ENCODE peak calls at places on chromosomes 11 and 22, in five cellular contexts. R, D, W, Q and B are unnamed samples.

GRCh38 chr22:50361222-50361621 is 18.1 kb downstream of the PPP6R2 start:
- DNase-seq in Q (no peak), D (no peak), R (no peak), W (no peak), B (no peak)

GRCh38 chr11:13338437-13339069 is 61.0 kb downstream of the BMAL1 start:
- DNase-seq in Q (peak), W (no peak), D (no peak), R (no peak), B (no peak)

GRCh38 chr11:88482871-88483301 is 145.3 kb upstream of the CTSC start:
- DNase-seq in D (peak), R (no peak), Q (peak), W (no peak), B (no peak)

GRCh38 chr11:73570415-73571114 is 27.3 kb downstream of the FAM168A start:
- DNase-seq in Q (peak), W (no peak), D (no peak), R (no peak), B (no peak)

GRCh38 chr22:50738649-50739227 is 734 bp downstream of the ACR start:
- DNase-seq in W (no peak), D (no peak), R (peak), Q (no peak), B (no peak)

GRCh38 chr11:31233425-31233824 is 136.1 kb downstream of the DCDC1 start:
- DNase-seq in W (no peak), Q (no peak), D (no peak), R (no peak), B (no peak)

GRCh38 chr11:60905551-60906113 is 753 bp downstream of the PRPF19 start:
- DNase-seq in D (no peak), R (no peak), W (no peak), Q (peak), B (no peak)

GRCh38 chr11:69039501-69039900 is 9.2 kb upstream of the TPCN2 start:
- DNase-seq in W (no peak), R (no peak), Q (no peak), D (no peak), B (no peak)

GRCh38 chr11:57711414-57712255 is at the start of gene MED19:
- DNase-seq in Q (peak), R (peak), W (peak), D (peak), B (peak)

GRCh38 chr11:70675697-70676374 is 277.5 kb downstream of the CTTN start:
- DNase-seq in Q (no peak), R (no peak), D (no peak), W (no peak), B (no peak)

GRCh38 chr22:39469681-39470461 is 13.1 kb downstream of the MGAT3 start:
- DNase-seq in W (no peak), Q (no peak), R (no peak), D (no peak), B (no peak)

GRCh38 chr11:9606799-9607510 is 33.5 kb downstream of the WEE1 start:
- DNase-seq in Q (no peak), R (no peak), D (no peak), W (no peak), B (no peak)

GRCh38 chr11:95517453-95517852 is 272.1 kb downstream of the FAM76B start:
- DNase-seq in R (no peak), Q (no peak), D (no peak), W (no peak), B (no peak)

GRCh38 chr11:12791245-12791644 is 117.0 kb downstream of the TEAD1 start:
- DNase-seq in R (no peak), Q (no peak), D (no peak), W (no peak), B (no peak)

GRCh38 chr22:28923826-28924732 is 40.7 kb downstream of the ZNRF3 start:
- DNase-seq in W (no peak), D (no peak), R (no peak), Q (no peak), B (no peak)

GRCh38 chr11:22065472-22065871 is 127.4 kb upstream of the ANO5 start:
- DNase-seq in W (no peak), R (no peak), D (no peak), Q (no peak), B (no peak)

GRCh38 chr11:74776546-74776945 is 27.9 kb downstream of the RNF169 start:
- DNase-seq in Q (no peak), W (no peak), R (no peak), D (no peak), B (no peak)

GRCh38 chr22:20155330-20156041 is 4.6 kb upstream of the CCDC188 start:
- DNase-seq in Q (no peak), R (no peak), W (no peak), D (peak), B (no peak)

GRCh38 chr22:50460942-50461341 is 13.9 kb downstream of the SBF1 start:
- DNase-seq in R (no peak), D (no peak), Q (peak), W (no peak), B (no peak)

GRCh38 chr11:17768547-17768946 is 34.0 kb downstream of the KCNC1 start:
- DNase-seq in R (no peak), Q (no peak), D (no peak), W (no peak), B (no peak)

GRCh38 chr11:13260196-13260962 is 17.2 kb upstream of the BMAL1 start:
- DNase-seq in R (no peak), D (no peak), W (no peak), Q (peak), B (no peak)

GRCh38 chr22:43399980-43400358 is 11.8 kb upstream of the MPPED1 start:
- DNase-seq in W (no peak), Q (no peak), D (no peak), R (no peak), B (no peak)

GRCh38 chr22:43537019-43537585 is 125.3 kb downstream of the MPPED1 start:
- DNase-seq in R (no peak), Q (no peak), W (no peak), D (no peak), B (no peak)

GRCh38 chr22:30064172-30064571 is 16.1 kb upstream of the HORMAD2 start:
- DNase-seq in D (no peak), R (no peak), W (no peak), Q (no peak), B (no peak)

GRCh38 chr11:58507355-58507754 is 550 bp downstream of the OR5B21 start:
- DNase-seq in D (no peak), W (no peak), R (no peak), Q (no peak), B (no peak)

GRCh38 chr22:47692811-47693210 is 930.4 kb downstream of the TBC1D22A start:
- DNase-seq in W (no peak), R (no peak), D (no peak), Q (no peak), B (no peak)

GRCh38 chr11:116856423-116856822 is 19.0 kb upstream of the APOA1 start:
- DNase-seq in D (no peak), Q (no peak), W (no peak), R (no peak), B (no peak)

GRCh38 chr22:43326342-43326825 is 16.8 kb downstream of the SCUBE1 start:
- DNase-seq in Q (no peak), D (no peak), W (no peak), R (no peak), B (no peak)

GRCh38 chr11:45285931-45286632 is at the start of gene SYT13:
- DNase-seq in R (peak), W (no peak), D (no peak), Q (no peak), B (no peak)

GRCh38 chr11:125593113-125593761 is 585 bp downstream of the STT3A start:
- DNase-seq in R (no peak), Q (peak), W (peak), D (no peak), B (peak)

GRCh38 chr22:43535741-43536140 is 123.9 kb downstream of the MPPED1 start:
- DNase-seq in W (no peak), Q (peak), R (no peak), D (no peak), B (no peak)

GRCh38 chr22:20979243-20979809 is 2.8 kb upstream of the LZTR1 start:
- DNase-seq in R (peak), W (peak), Q (no peak), D (no peak), B (no peak)

GRCh38 chr11:88181776-88182175 is 6.5 kb upstream of the RAB38 start:
- DNase-seq in D (no peak), Q (peak), R (no peak), W (no peak), B (no peak)

GRCh38 chr22:23498811-23499798 is 81.0 kb downstream of the IGLL1 start:
- DNase-seq in Q (no peak), R (no peak), W (no peak), D (no peak), B (no peak)

GRCh38 chr11:45322891-45323597 is 36.9 kb upstream of the SYT13 start:
- DNase-seq in R (no peak), Q (no peak), W (no peak), D (no peak), B (no peak)

GRCh38 chr11:33185756-33186155 is 24.5 kb upstream of the CSTF3 start:
- DNase-seq in Q (no peak), W (no peak), D (no peak), R (no peak), B (no peak)

GRCh38 chr11:106276126-106276525 is 198.7 kb downstream of the AASDHPPT start:
- DNase-seq in R (no peak), D (no peak), Q (no peak), W (no peak), B (no peak)

GRCh38 chr11:118607401-118608267 is at the start of gene PHLDB1:
- DNase-seq in R (peak), Q (peak), W (peak), D (no peak), B (peak)

GRCh38 chr11:69726019-69726418 is 22.2 kb upstream of the FGF19 start:
- DNase-seq in W (no peak), Q (no peak), D (no peak), R (no peak), B (peak)

GRCh38 chr11:71998649-71999310 is at the start of gene IL18BP:
- DNase-seq in D (no peak), Q (no peak), R (peak), W (peak), B (no peak)